ENCODE peak calls at places on chromosomes 3 and 15, in four cellular contexts. J is uterus, U is fibroblast of lung, I is NCI-H774. R is an unnamed sample.

GRCh38 chr3:30146978-30147377 is 459.4 kb upstream of the TGFBR2 start:
- DNase-seq in J (no peak), U (peak), I (no peak), R (no peak)

GRCh38 chr3:137854498-137855285 is 90.6 kb downstream of the SOX14 start:
- DNase-seq in J (no peak), U (no peak), I (no peak), R (no peak)

GRCh38 chr3:71355862-71356261 is 227.7 kb downstream of the FOXP1 start:
- DNase-seq in J (no peak), U (no peak), I (no peak), R (no peak)

GRCh38 chr3:48690846-48691458 is 5.2 kb upstream of the NCKIPSD start:
- DNase-seq in J (no peak), U (no peak), I (no peak), R (no peak)

GRCh38 chr3:63684081-63684480 is 31.6 kb downstream of the SNTN start:
- DNase-seq in J (no peak), U (no peak), I (no peak), R (no peak)

GRCh38 chr15:95799286-95800187 is 531.0 kb upstream of the NR2F2 start:
- DNase-seq in J (no peak), U (peak), I (no peak), R (no peak)

GRCh38 chr3:120192159-120192558 is 92.9 kb downstream of the GPR156 start:
- DNase-seq in J (no peak), U (peak), I (no peak), R (no peak)

GRCh38 chr3:58528629-58529028 is 8.4 kb downstream of the ACOX2 start:
- DNase-seq in J (peak), U (peak), I (no peak), R (peak)

GRCh38 chr3:146817705-146818104 is 212.6 kb upstream of the PLSCR5 start:
- DNase-seq in J (no peak), U (peak), I (no peak), R (no peak)

GRCh38 chr15:71789616-71790015 is 20.7 kb upstream of the NR2E3 start:
- DNase-seq in J (no peak), U (no peak), I (no peak), R (no peak)

GRCh38 chr3:142849148-142849547 is 39.7 kb downstream of the PCOLCE2 start:
- DNase-seq in J (no peak), U (no peak), I (no peak), R (no peak)

GRCh38 chr3:113620091-113620490 is 76.4 kb downstream of the USF3 start:
- DNase-seq in J (no peak), U (no peak), I (no peak), R (no peak)

GRCh38 chr3:118128886-118129285 is 905.8 kb downstream of the IGSF11 start:
- DNase-seq in J (no peak), U (peak), I (no peak), R (no peak)

GRCh38 chr3:29381595-29381994 is 100.7 kb downstream of the RBMS3 start:
- DNase-seq in J (peak), U (peak), I (no peak), R (no peak)

GRCh38 chr15:79213650-79214049 is 68.9 kb upstream of the ANKRD34C start:
- DNase-seq in J (no peak), U (no peak), I (no peak), R (no peak)

GRCh38 chr3:138833908-138834358 is 795 bp downstream of the PIK3CB start:
- DNase-seq in J (no peak), U (peak), I (no peak), R (peak)

GRCh38 chr15:63197626-63198025 is 8.2 kb downstream of the RAB8B start:
- DNase-seq in J (no peak), U (no peak), I (no peak), R (no peak)

GRCh38 chr15:70741677-70742293 is 21.6 kb downstream of the UACA start:
- DNase-seq in J (no peak), U (peak), I (no peak), R (no peak)

GRCh38 chr3:55333923-55334322 is 153.2 kb downstream of the WNT5A start:
- DNase-seq in J (no peak), U (peak), I (no peak), R (no peak)

GRCh38 chr15:64092864-64093626 is 593 bp downstream of the CIAO2A start:
- DNase-seq in J (peak), U (peak), I (no peak), R (peak)